ENCODE peak calls at places on chromosomes 2 and 18, in eight cellular contexts. T, H, Z, M, Q, E, R and Y are unnamed samples.

GRCh38 chr2:158269143-158269542 is 167.5 kb downstream of the UPP2 start:
- DNase-seq in Q (no peak), T (no peak), M (no peak), E (no peak), R (no peak), H (no peak), Z (no peak), Y (no peak)

GRCh38 chr18:77305676-77306075 is 56.0 kb downstream of the GALR1 start:
- DNase-seq in R (no peak), E (no peak), M (no peak), T (no peak), Z (no peak), H (no peak), Q (no peak), Y (no peak)

GRCh38 chr2:168456526-168457176 is 579 bp downstream of the CERS6 start:
- DNase-seq in H (peak; percentile 29), M (no peak), E (no peak), Z (no peak), Q (peak; percentile 62), T (peak; percentile 36), R (peak; percentile 32), Y (peak; percentile 48)

GRCh38 chr2:231483398-231484329 is 19.4 kb upstream of the NCL start:
- DNase-seq in H (no peak), Q (peak; percentile 62), T (peak; percentile 28), Z (no peak), E (no peak), M (peak; percentile 20), R (peak; percentile 30), Y (peak; percentile 48)

GRCh38 chr2:30455339-30455738 is 8.3 kb downstream of the LCLAT1 start:
- DNase-seq in R (no peak), H (no peak), Z (no peak), Q (no peak), T (no peak), E (no peak), M (no peak), Y (no peak)

GRCh38 chr2:234404957-234405356 is 91.9 kb downstream of the ARL4C start:
- DNase-seq in Q (no peak), M (no peak), E (no peak), R (no peak), T (no peak), H (no peak), Z (no peak), Y (no peak)

GRCh38 chr2:21181957-21182356 is 58.2 kb downstream of the TDRD15 start:
- DNase-seq in H (no peak), R (no peak), T (no peak), M (no peak), Z (no peak), Q (no peak), E (no peak), Y (no peak)

GRCh38 chr2:168462543-168463045 is 6.5 kb downstream of the CERS6 start:
- DNase-seq in H (no peak), Q (no peak), M (no peak), T (no peak), E (no peak), Z (no peak), R (no peak), Y (no peak)

GRCh38 chr2:37582371-37582770 is 89.1 kb downstream of the CDC42EP3 start:
- DNase-seq in Q (no peak), R (no peak), Z (no peak), H (no peak), E (no peak), T (no peak), M (no peak), Y (no peak)

GRCh38 chr2:31255911-31256571 is 22.1 kb downstream of the EHD3 start:
- DNase-seq in R (no peak), M (no peak), Z (no peak), E (no peak), Q (no peak), T (peak; percentile 61), H (no peak), Y (no peak)

GRCh38 chr18:55830490-55830889 is 242.5 kb upstream of the TCF4 start:
- DNase-seq in Z (peak; percentile 79), T (no peak), H (no peak), E (no peak), M (no peak), R (peak; percentile 34), Q (no peak), Y (no peak)

GRCh38 chr18:49548266-49548665 is 13.6 kb upstream of the LIPG start:
- DNase-seq in Q (no peak), H (peak; percentile 60), R (no peak), M (no peak), T (no peak), Z (peak; percentile 71), E (no peak), Y (no peak)

GRCh38 chr2:207928079-207928478 is 97.2 kb downstream of the PLEKHM3 start:
- DNase-seq in T (no peak), R (no peak), E (no peak), M (no peak), Z (no peak), Q (no peak), H (no peak), Y (no peak)

GRCh38 chr2:168343586-168343985 is 96.2 kb upstream of the STK39 start:
- DNase-seq in Q (no peak), M (no peak), R (no peak), E (no peak), H (no peak), T (no peak), Z (peak; percentile 47), Y (no peak)

GRCh38 chr2:204691911-204692510 is 146.7 kb downstream of the PARD3B start:
- DNase-seq in R (peak; percentile 51), Z (peak; percentile 97), H (peak; percentile 86), Q (no peak), T (no peak), E (peak; percentile 32), M (no peak), Y (no peak)

GRCh38 chr18:48138660-48139426 is 208.4 kb upstream of the SMAD2 start:
- DNase-seq in E (no peak), Q (no peak), H (no peak), M (no peak), Z (no peak), R (no peak), T (no peak), Y (no peak)

GRCh38 chr2:203225423-203226039 is 13.3 kb upstream of the CYP20A1 start:
- DNase-seq in Q (no peak), H (peak; percentile 36), T (no peak), M (peak; percentile 15), E (no peak), Z (peak; percentile 13), R (no peak), Y (peak; percentile 8)

DNA sequence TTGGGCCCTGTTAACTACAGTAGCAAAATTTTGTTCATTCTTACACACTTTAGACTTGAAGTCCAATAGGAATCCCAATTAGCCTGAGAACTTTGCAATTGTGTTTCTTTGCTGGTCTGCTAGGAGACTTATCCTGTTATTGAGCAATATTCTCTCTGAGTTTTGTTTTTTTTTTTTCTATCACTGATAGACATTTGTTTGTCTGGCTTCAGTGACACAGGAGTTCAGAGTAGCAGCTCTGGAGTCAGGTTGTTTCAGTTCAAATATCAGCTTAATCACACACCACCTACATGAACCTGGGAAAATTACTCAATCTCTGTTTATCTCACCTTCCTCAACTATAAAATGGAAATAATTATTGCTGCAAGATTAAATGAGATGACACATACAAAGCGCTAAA is 360.2 kb upstream of the POU3F3 start:
- DNase-seq in E (no peak), M (no peak), Z (no peak), Q (no peak), T (no peak), H (no peak), R (no peak), Y (no peak)
- H3K4me3 ChIP-seq in E (no peak overlapping the region), M (no peak overlapping the region), Z (no peak overlapping the region), Q (no peak overlapping the region), T (no peak overlapping the region), H (no peak overlapping the region), R (no peak overlapping the region), Y (no peak overlapping the region)

DNA sequence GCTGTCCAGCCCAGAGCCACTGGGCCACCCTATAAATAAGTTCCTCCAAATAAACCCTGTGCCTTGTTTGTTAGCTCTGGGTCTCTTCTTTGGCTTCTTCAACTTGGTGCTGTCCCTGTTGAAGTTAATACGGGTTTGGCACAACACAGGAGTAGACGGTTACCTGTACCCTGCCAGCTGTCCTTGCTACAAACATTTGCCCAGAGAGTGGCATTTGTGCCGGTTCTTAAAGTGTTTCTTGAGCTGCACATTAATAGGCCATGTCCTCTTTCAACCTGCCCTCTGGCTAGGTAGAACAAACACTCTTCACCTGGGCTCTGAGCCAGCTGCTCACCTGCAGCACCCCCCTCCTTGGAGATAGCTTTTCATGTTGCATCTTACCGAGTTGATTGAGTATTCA is 139.2 kb downstream of the NEDD4L start:
- DNase-seq in T (no peak), Z (no peak), H (no peak), R (peak; percentile 78), Q (no peak), M (no peak), E (no peak), Y (no peak)
- H3K4me1 ChIP-seq in T (peaks cover 22% of the 10 kb centered on the region), Z (peaks cover 2% of the 10 kb centered on the region), H (peaks cover 64% of the 10 kb centered on the region), R (peaks cover 6% of the 10 kb centered on the region), Q (peaks cover 6% of the 10 kb centered on the region), M (no peaks in the 10 kb centered on the region), E (peaks cover 26% of the 10 kb centered on the region), Y (no peaks in the 10 kb centered on the region)

DNA sequence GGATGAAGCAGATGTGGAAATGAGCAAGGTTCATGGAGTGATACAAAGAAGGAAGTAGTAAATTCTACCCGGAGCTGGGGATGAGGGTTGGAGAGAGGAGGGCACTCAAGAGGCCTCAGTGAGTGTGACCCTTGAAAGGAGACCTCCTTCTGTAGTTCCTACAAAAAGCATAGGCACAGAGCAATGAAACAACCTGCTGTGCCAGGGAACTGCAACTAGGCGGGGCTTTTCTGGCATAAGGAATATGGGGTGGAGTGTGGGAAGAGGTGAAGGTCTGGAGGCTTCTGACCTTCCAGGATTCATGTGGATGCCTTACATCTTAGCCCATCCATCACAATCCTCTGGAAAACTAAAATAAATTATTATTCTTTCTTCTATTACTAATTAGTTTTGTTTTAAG is 25.5 kb upstream of the PGAP1 start:
- DNase-seq in Z (no peak), R (no peak), E (no peak), Q (no peak), T (no peak), M (no peak), H (no peak), Y (no peak)
- H3K4me3 ChIP-seq in Z (no peak overlapping the region), R (no peak overlapping the region), E (no peak overlapping the region), Q (no peak overlapping the region), T (no peak overlapping the region), M (no peak overlapping the region), H (no peak overlapping the region), Y (no peak overlapping the region)

GRCh38 chr18:8754995-8755955 is 49.9 kb downstream of the MTCL1 start:
- DNase-seq in Q (no peak), Z (peak; percentile 49), R (no peak), M (peak; percentile 41), T (peak; percentile 68), E (no peak), H (no peak), Y (peak; percentile 82)

GRCh38 chr18:8751692-8752091 is 46.3 kb downstream of the MTCL1 start:
- DNase-seq in Z (peak; percentile 45), Q (no peak), H (no peak), M (no peak), T (no peak), E (no peak), R (no peak), Y (no peak)

GRCh38 chr18:8750954-8751415 is 45.6 kb downstream of the MTCL1 start:
- DNase-seq in R (no peak), T (no peak), E (no peak), Z (peak; percentile 96), H (peak; percentile 29), Q (no peak), M (no peak), Y (no peak)

GRCh38 chr18:8749492-8749891 is 44.1 kb downstream of the MTCL1 start:
- DNase-seq in Q (no peak), E (no peak), T (no peak), M (no peak), H (no peak), R (no peak), Z (no peak), Y (no peak)

GRCh38 chr18:8752329-8752728 is 47.0 kb downstream of the MTCL1 start:
- DNase-seq in T (no peak), H (no peak), R (no peak), Q (no peak), Z (peak; percentile 61), M (no peak), E (no peak), Y (no peak)
- H3K4me1 ChIP-seq in T (peaks cover 11% of the 10 kb centered on the region), H (peaks cover 74% of the 10 kb centered on the region), R (peaks cover 2% of the 10 kb centered on the region), Q (no peaks in the 10 kb centered on the region), Z (peaks cover 24% of the 10 kb centered on the region), M (peaks cover 26% of the 10 kb centered on the region), E (no peaks in the 10 kb centered on the region), Y (peaks cover 24% of the 10 kb centered on the region)